ENCODE peak calls at places on chromosome 17, in six cellular contexts. V is mucosa of descending colon, H is cardiac fibroblast, M is kidney epithelial cell, T is GM12878, P is breast epithelium. R is an unnamed sample.

GRCh38 chr17:76889323-76889722 is 21.1 kb downstream of the MGAT5B start:
- DNase-seq in V (no peak), H (no peak), M (no peak), T (no peak), P (no peak), R (no peak)

GRCh38 chr17:72488542-72489272 is 367.9 kb downstream of the SOX9 start:
- DNase-seq in V (no peak), H (no peak), M (no peak), T (no peak), P (no peak), R (no peak)

GRCh38 chr17:43723697-43724359 is 34.8 kb downstream of the SOST start:
- DNase-seq in V (no peak), H (peak), M (peak), T (no peak), P (no peak), R (no peak)

GRCh38 chr17:78127888-78128615 is 503 bp downstream of the TMC6 start:
- DNase-seq in V (peak), H (no peak), M (no peak), T (no peak), P (no peak), R (no peak)

GRCh38 chr17:38605852-38606645 is at the start of gene SRCIN1:
- DNase-seq in V (peak), H (no peak), M (no peak), T (no peak), P (peak), R (no peak)

GRCh38 chr17:8118769-8119574 is 658 bp upstream of the ALOXE3 start:
- DNase-seq in V (peak), H (peak), M (no peak), T (peak), P (peak), R (peak)

GRCh38 chr17:76682306-76682705 is 28.5 kb downstream of the MXRA7 start:
- DNase-seq in V (peak), H (peak), M (no peak), T (no peak), P (no peak), R (peak)

GRCh38 chr17:66636111-66636510 is 198.8 kb upstream of the CACNG5 start:
- DNase-seq in V (no peak), H (peak), M (peak), T (no peak), P (no peak), R (no peak)

GRCh38 chr17:75631353-75631752 is 1.9 kb upstream of the SMIM5 start:
- DNase-seq in V (no peak), H (no peak), M (no peak), T (no peak), P (no peak), R (no peak)

GRCh38 chr17:78041401-78042179 is 83.1 kb downstream of the TNRC6C start:
- DNase-seq in V (no peak), H (peak), M (no peak), T (no peak), P (no peak), R (no peak)

GRCh38 chr17:42459983-42460300 is 1.3 kb downstream of the ATP6V0A1 start:
- DNase-seq in V (no peak), H (peak), M (no peak), T (no peak), P (no peak), R (no peak)

GRCh38 chr17:57021226-57021940 is 43.5 kb downstream of the SCPEP1 start:
- DNase-seq in V (no peak), H (no peak), M (no peak), T (no peak), P (peak), R (no peak)

GRCh38 chr17:43471801-43472200 is 12.0 kb upstream of the DHX8 start:
- DNase-seq in V (no peak), H (no peak), M (no peak), T (no peak), P (no peak), R (no peak)

GRCh38 chr17:63446218-63446980 is at the start of gene CYB561:
- DNase-seq in V (peak), H (no peak), M (no peak), T (no peak), P (peak), R (peak)

GRCh38 chr17:56681561-56682266 is 88.2 kb downstream of the NOG start:
- DNase-seq in V (no peak), H (peak), M (peak), T (no peak), P (no peak), R (no peak)

GRCh38 chr17:72102366-72102765 is 18.5 kb upstream of the SOX9 start:
- DNase-seq in V (no peak), H (no peak), M (no peak), T (no peak), P (no peak), R (no peak)

GRCh38 chr17:66611397-66611796 is 223.5 kb upstream of the CACNG5 start:
- DNase-seq in V (no peak), H (no peak), M (no peak), T (no peak), P (no peak), R (no peak)

DNA sequence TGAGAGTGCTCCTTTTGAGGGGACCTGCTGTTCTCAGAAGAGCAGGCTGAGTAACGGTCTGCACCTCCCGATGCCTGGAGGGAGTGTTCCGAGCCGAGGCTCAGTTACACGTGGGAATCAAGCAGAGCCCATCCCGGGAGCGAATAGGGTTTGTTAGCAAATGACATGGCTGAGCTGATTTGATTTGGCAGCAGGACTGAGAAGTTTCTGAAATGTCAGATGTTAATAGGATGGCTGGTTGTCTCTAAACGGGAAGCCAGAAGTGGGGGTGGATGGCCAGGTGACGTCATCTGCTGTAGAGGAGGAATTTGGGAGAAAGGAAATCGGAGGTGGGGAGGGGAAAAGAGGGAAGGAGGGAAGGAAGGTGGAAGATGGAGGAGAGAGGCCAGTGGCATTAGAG is 128.0 kb downstream of the RAP1GAP2 start:
- DNase-seq in V (no peak), H (peak), M (no peak), T (no peak), P (no peak), R (no peak)
- H3K4me3 ChIP-seq in V (no peak), H (no peak), M (no peak), T (no peak), P (no peak), R (no peak)

GRCh38 chr17:39661044-39661406 is 4.1 kb upstream of the TCAP start:
- DNase-seq in V (no peak), H (no peak), M (no peak), T (no peak), P (no peak), R (no peak)
- H3K4me3 ChIP-seq in V (no peak), H (no peak), M (no peak), T (no peak), P (no peak), R (no peak)

DNA sequence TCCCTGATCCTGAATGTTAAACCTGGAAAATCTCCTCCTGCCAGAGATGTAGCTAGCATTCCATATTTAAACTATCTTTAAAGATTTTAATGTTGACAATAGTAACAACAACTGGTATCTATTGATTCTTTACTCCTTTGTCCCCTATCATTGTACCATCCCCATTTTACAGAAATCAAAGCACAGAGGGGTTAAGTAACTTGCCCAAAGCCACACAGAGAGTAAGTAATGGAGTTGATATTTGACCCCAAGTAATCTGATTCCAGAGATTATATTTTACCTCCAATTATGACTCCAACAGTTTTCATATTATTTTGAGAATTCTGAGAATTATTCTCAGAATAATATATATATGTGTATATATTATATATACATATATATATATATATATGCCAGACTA is 37.7 kb upstream of the RGS9 start:
- DNase-seq in V (no peak), H (no peak), M (no peak), T (no peak), P (no peak), R (no peak)
- H3K4me3 ChIP-seq in V (no peak), H (no peak), M (no peak), T (no peak), P (no peak), R (no peak)

DNA sequence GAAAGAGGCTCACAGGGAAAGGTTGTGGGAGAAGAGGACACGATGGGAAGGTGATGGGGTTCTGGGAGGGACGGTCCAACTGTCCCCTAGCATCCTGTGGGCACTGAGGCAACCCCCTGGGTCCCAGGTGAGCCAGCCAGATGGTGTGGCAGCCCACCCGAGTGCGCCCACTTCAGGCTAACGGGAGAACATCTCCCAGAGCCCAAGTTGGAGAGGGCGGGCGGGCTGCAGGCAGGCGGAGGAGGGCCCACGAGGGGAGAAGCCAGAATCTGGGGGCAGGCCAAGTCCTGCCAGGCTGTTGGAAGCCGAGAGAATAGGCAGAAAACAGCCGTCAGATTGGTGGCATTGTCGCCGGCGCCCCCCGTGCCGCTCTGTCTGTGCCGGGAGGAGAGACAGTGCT is 13.8 kb upstream of the ABCC3 start:
- DNase-seq in V (no peak), H (no peak), M (no peak), T (no peak), P (no peak), R (no peak)
- H3K4me3 ChIP-seq in V (no peak), H (no peak), M (no peak), T (no peak), P (no peak), R (no peak)

GRCh38 chr17:16255481-16255901 is 38.5 kb downstream of the PIGL start:
- DNase-seq in V (peak), H (peak), M (no peak), T (no peak), P (no peak), R (peak)
- H3K4me3 ChIP-seq in V (no peak), H (no peak), M (no peak), T (no peak), P (no peak), R (no peak)

DNA sequence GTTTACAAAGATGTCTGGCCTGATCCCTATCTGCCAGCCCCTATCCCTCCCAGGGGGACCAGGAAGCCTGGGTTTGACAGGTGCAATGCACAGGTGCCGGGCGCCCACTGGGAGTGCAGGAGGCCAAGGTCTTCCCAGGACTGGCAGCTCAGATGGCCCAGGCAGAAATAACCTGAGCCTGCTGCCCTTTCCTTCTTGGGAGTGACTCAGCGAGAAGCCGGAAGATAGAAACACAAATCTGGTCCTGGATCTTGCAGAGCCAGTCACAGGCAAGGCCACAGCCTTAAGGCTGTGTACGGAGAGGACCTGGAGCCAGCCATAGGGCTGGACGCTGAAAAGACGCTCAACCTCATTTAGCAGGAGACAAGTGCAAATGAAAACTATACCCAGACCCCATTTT is 27.7 kb downstream of the GPR142 start:
- DNase-seq in V (peak), H (no peak), M (no peak), T (no peak), P (peak), R (no peak)
- H3K4me3 ChIP-seq in V (no peak), H (no peak), M (no peak), T (no peak), P (no peak), R (no peak)

DNA sequence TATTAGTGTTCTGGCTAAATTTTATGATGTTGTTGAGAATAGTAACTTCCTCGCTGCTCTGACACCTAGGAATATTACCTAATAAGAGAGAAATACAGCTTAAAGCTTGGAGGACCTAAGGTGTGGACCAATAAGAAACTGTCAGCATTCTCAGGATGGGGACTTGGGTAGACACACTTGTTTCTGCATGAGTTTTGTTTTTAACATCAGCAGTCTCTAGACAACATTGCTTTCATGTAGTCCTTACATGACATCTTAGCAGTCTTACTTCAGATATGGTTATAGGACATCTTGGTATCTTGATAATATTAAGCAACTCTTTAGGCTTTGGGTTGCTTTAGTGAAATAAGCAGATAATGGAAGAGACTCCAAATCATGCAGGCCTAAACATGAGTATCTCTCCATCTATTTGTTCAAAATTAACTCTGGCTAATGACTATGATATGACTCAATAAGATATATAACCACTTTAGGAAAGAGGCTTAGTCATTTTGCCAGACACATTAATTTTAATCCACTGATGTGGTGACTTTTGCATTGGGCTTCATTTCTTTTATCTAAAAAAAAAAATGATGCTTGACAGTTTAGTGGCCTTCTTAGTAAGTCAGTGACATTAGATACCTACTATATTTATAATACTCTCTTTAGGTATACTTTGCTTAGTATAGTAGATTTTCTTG is 84.5 kb downstream of the WNT3 start:
- DNase-seq in V (no peak), H (peak), M (no peak), T (no peak), P (no peak), R (no peak)
- H3K4me3 ChIP-seq in V (no peak), H (no peak), M (no peak), T (no peak), P (no peak), R (no peak)

GRCh38 chr17:29177541-29177870 is 2.7 kb downstream of the MYO18A start:
- DNase-seq in V (no peak), H (no peak), M (no peak), T (no peak), P (no peak), R (no peak)

GRCh38 chr17:29178750-29179231 is 1.4 kb downstream of the MYO18A start:
- DNase-seq in V (peak), H (no peak), M (no peak), T (no peak), P (no peak), R (no peak)

GRCh38 chr17:29179232-29180036 is 764 bp downstream of the MYO18A start:
- DNase-seq in V (peak), H (no peak), M (no peak), T (no peak), P (peak), R (no peak)

GRCh38 chr17:29176500-29177351 is 3.5 kb downstream of the MYO18A start:
- DNase-seq in V (peak), H (peak), M (no peak), T (no peak), P (no peak), R (no peak)

GRCh38 chr17:29177871-29178749 is 2.1 kb downstream of the MYO18A start:
- DNase-seq in V (peak), H (no peak), M (no peak), T (no peak), P (no peak), R (no peak)
- H3K4me3 ChIP-seq in V (no peak), H (no peak), M (no peak), T (no peak), P (peak), R (peak)

GRCh38 chr17:68095205-68095811 is 59.8 kb downstream of the KPNA2 start:
- DNase-seq in V (no peak), H (no peak), M (no peak), T (no peak), P (no peak), R (no peak)

GRCh38 chr17:68085751-68086445 is 50.4 kb downstream of the KPNA2 start:
- DNase-seq in V (peak), H (no peak), M (no peak), T (no peak), P (no peak), R (no peak)

GRCh38 chr17:68094481-68095078 is 59.0 kb downstream of the KPNA2 start:
- DNase-seq in V (no peak), H (no peak), M (no peak), T (no peak), P (no peak), R (no peak)

GRCh38 chr17:68087851-68088250 is 52.3 kb downstream of the KPNA2 start:
- DNase-seq in V (no peak), H (no peak), M (no peak), T (no peak), P (no peak), R (no peak)

DNA sequence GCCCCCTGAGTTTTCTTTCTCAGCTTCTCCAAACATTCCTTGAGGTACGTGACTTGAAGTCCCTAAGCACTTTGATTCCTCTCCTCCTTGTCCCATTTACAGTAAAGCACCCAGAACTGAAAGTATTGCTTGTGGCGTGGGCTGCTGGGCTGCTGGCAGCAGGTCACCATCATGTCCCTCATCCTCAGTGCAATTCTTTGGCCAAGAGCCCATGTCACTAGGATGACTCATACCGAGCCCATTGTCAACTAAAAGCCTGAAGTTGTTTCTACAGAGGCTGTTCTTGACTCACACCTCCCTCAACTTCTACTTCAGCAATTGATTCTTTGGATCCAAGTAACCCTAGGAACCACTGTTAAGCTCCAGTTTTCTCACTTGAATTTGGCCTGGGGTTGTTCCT is 54.3 kb downstream of the KPNA2 start:
- DNase-seq in V (no peak), H (peak), M (no peak), T (no peak), P (peak), R (no peak)
- H3K4me3 ChIP-seq in V (no peak), H (no peak), M (no peak), T (no peak), P (no peak), R (no peak)

R was measured in tibial nerve.